ENCODE peak calls at places on chromosomes 5 and 9, in eight cellular contexts. One of them, this sample, is unnamed.
A peak's percentile ranks its signal among the peaks of the same experiment; 100 is the strongest.

GRCh38 chr9:77019810-77020437 is 469 bp downstream of the FOXB2 start:
- DNase-seq in mesendoderm: no peak
- DNase-seq in Karpas-422: no peak
- DNase-seq in AG04450: no peak
- DNase-seq in PC-3: no peak
- DNase-seq in IMR-90: no peak
- DNase-seq in aorta: no peak
- DNase-seq in transverse colon: no peak
- DNase-seq in this sample: no peak

GRCh38 chr5:139414601-139415121 is 10.8 kb upstream of the SPATA24 start:
- DNase-seq in mesendoderm: no peak
- DNase-seq in Karpas-422: no peak
- DNase-seq in AG04450: no peak
- DNase-seq in PC-3: no peak
- DNase-seq in IMR-90: no peak
- DNase-seq in aorta: no peak
- DNase-seq in transverse colon: no peak
- DNase-seq in this sample: no peak

GRCh38 chr5:181098642-181099452 is 32.1 kb downstream of the OR2V1 start:
- DNase-seq in mesendoderm: peak; percentile 37
- DNase-seq in Karpas-422: no peak
- DNase-seq in AG04450: no peak
- DNase-seq in PC-3: no peak
- DNase-seq in IMR-90: no peak
- DNase-seq in aorta: no peak
- DNase-seq in transverse colon: no peak
- DNase-seq in this sample: no peak

GRCh38 chr5:153523196-153523595 is 32.7 kb downstream of the GRIA1 start:
- DNase-seq in mesendoderm: no peak
- DNase-seq in Karpas-422: no peak
- DNase-seq in AG04450: no peak
- DNase-seq in PC-3: peak; percentile 7
- DNase-seq in IMR-90: peak; percentile 51
- DNase-seq in aorta: no peak
- DNase-seq in transverse colon: no peak
- DNase-seq in this sample: peak; percentile 35

GRCh38 chr5:5181650-5182324 is 41.7 kb downstream of the ADAMTS16 start:
- DNase-seq in mesendoderm: peak; percentile 35
- DNase-seq in Karpas-422: no peak
- DNase-seq in AG04450: no peak
- DNase-seq in PC-3: no peak
- DNase-seq in IMR-90: no peak
- DNase-seq in aorta: no peak
- DNase-seq in transverse colon: no peak
- DNase-seq in this sample: no peak

GRCh38 chr9:95971815-95972214 is 96.3 kb downstream of the ERCC6L2 start:
- DNase-seq in mesendoderm: no peak
- DNase-seq in Karpas-422: no peak
- DNase-seq in AG04450: no peak
- DNase-seq in PC-3: no peak
- DNase-seq in IMR-90: no peak
- DNase-seq in aorta: no peak
- DNase-seq in transverse colon: no peak
- DNase-seq in this sample: no peak

GRCh38 chr5:107580902-107581823 is 89.6 kb downstream of the EFNA5 start:
- DNase-seq in mesendoderm: no peak
- DNase-seq in Karpas-422: no peak
- DNase-seq in AG04450: no peak
- DNase-seq in PC-3: no peak
- DNase-seq in IMR-90: no peak
- DNase-seq in aorta: no peak
- DNase-seq in transverse colon: no peak
- DNase-seq in this sample: no peak

GRCh38 chr5:126055348-126055729 is 367.9 kb upstream of the GRAMD2B start:
- DNase-seq in mesendoderm: no peak
- DNase-seq in Karpas-422: no peak
- DNase-seq in AG04450: no peak
- DNase-seq in PC-3: peak; percentile 4
- DNase-seq in IMR-90: no peak
- DNase-seq in aorta: no peak
- DNase-seq in transverse colon: no peak
- DNase-seq in this sample: no peak

GRCh38 chr5:31378838-31379237 is 153.1 kb downstream of the DROSHA start:
- DNase-seq in mesendoderm: no peak
- DNase-seq in Karpas-422: no peak
- DNase-seq in AG04450: no peak
- DNase-seq in PC-3: no peak
- DNase-seq in IMR-90: peak; percentile 71
- DNase-seq in aorta: no peak
- DNase-seq in transverse colon: no peak
- DNase-seq in this sample: peak; percentile 67

GRCh38 chr5:78235289-78235688 is 59.2 kb downstream of the AP3B1 start:
- DNase-seq in mesendoderm: no peak
- DNase-seq in Karpas-422: no peak
- DNase-seq in AG04450: no peak
- DNase-seq in PC-3: no peak
- DNase-seq in IMR-90: peak; percentile 56
- DNase-seq in aorta: no peak
- DNase-seq in transverse colon: no peak
- DNase-seq in this sample: peak; percentile 11

GRCh38 chr9:3435732-3436131 is 90.1 kb downstream of the RFX3 start:
- DNase-seq in mesendoderm: no peak
- DNase-seq in Karpas-422: no peak
- DNase-seq in AG04450: no peak
- DNase-seq in PC-3: no peak
- DNase-seq in IMR-90: no peak
- DNase-seq in aorta: no peak
- DNase-seq in transverse colon: no peak
- DNase-seq in this sample: no peak

GRCh38 chr5:26649000-26649399 is 389.4 kb downstream of the CDH9 start:
- DNase-seq in mesendoderm: no peak
- DNase-seq in Karpas-422: no peak
- DNase-seq in AG04450: no peak
- DNase-seq in PC-3: peak; percentile 21
- DNase-seq in IMR-90: no peak
- DNase-seq in aorta: no peak
- DNase-seq in transverse colon: no peak
- DNase-seq in this sample: no peak

GRCh38 chr5:154221371-154221896 is 30.9 kb downstream of the GALNT10 start:
- DNase-seq in mesendoderm: peak; percentile 49
- DNase-seq in Karpas-422: no peak
- DNase-seq in AG04450: peak; percentile 51
- DNase-seq in PC-3: peak; percentile 84
- DNase-seq in IMR-90: peak; percentile 89
- DNase-seq in aorta: peak; percentile 82
- DNase-seq in transverse colon: peak; percentile 26
- DNase-seq in this sample: peak; percentile 89

GRCh38 chr5:59199868-59200267 is 617.0 kb downstream of the RAB3C start:
- DNase-seq in mesendoderm: no peak
- DNase-seq in Karpas-422: no peak
- DNase-seq in AG04450: no peak
- DNase-seq in PC-3: no peak
- DNase-seq in IMR-90: no peak
- DNase-seq in aorta: no peak
- DNase-seq in transverse colon: no peak
- DNase-seq in this sample: no peak

GRCh38 chr9:125025584-125025983 is 84.7 kb upstream of the GOLGA1 start:
- DNase-seq in mesendoderm: no peak
- DNase-seq in Karpas-422: no peak
- DNase-seq in AG04450: no peak
- DNase-seq in PC-3: no peak
- DNase-seq in IMR-90: peak; percentile 4
- DNase-seq in aorta: no peak
- DNase-seq in transverse colon: no peak
- DNase-seq in this sample: no peak

GRCh38 chr5:132849347-132849746 is 16.9 kb downstream of the GDF9 start:
- DNase-seq in mesendoderm: no peak
- DNase-seq in Karpas-422: no peak
- DNase-seq in AG04450: no peak
- DNase-seq in PC-3: no peak
- DNase-seq in IMR-90: no peak
- DNase-seq in aorta: no peak
- DNase-seq in transverse colon: no peak
- DNase-seq in this sample: no peak

GRCh38 chr5:158514353-158514960 is 585.3 kb downstream of the EBF1 start:
- DNase-seq in mesendoderm: no peak
- DNase-seq in Karpas-422: no peak
- DNase-seq in AG04450: no peak
- DNase-seq in PC-3: peak; percentile 53
- DNase-seq in IMR-90: peak; percentile 13
- DNase-seq in aorta: no peak
- DNase-seq in transverse colon: no peak
- DNase-seq in this sample: peak; percentile 57

GRCh38 chr9:20623021-20623747 is 885 bp upstream of the MLLT3 start:
- DNase-seq in mesendoderm: peak; percentile 14
- DNase-seq in Karpas-422: peak; percentile 53
- DNase-seq in AG04450: no peak
- DNase-seq in PC-3: peak; percentile 23
- DNase-seq in IMR-90: peak; percentile 0
- DNase-seq in aorta: peak; percentile 54
- DNase-seq in transverse colon: peak; percentile 61
- DNase-seq in this sample: peak; percentile 14

GRCh38 chr9:91803143-91803940 is 146.7 kb downstream of the ROR2 start:
- DNase-seq in mesendoderm: no peak
- DNase-seq in Karpas-422: no peak
- DNase-seq in AG04450: no peak
- DNase-seq in PC-3: no peak
- DNase-seq in IMR-90: peak; percentile 81
- DNase-seq in aorta: no peak
- DNase-seq in transverse colon: no peak
- DNase-seq in this sample: peak; percentile 38

GRCh38 chr5:174307656-174308271 is 262.3 kb downstream of the NSG2 start:
- DNase-seq in mesendoderm: no peak
- DNase-seq in Karpas-422: no peak
- DNase-seq in AG04450: no peak
- DNase-seq in PC-3: no peak
- DNase-seq in IMR-90: no peak
- DNase-seq in aorta: no peak
- DNase-seq in transverse colon: no peak
- DNase-seq in this sample: no peak

GRCh38 chr5:52491071-52491828 is 296.5 kb upstream of the ITGA1 start:
- DNase-seq in mesendoderm: no peak
- DNase-seq in Karpas-422: no peak
- DNase-seq in AG04450: no peak
- DNase-seq in PC-3: no peak
- DNase-seq in IMR-90: no peak
- DNase-seq in aorta: no peak
- DNase-seq in transverse colon: no peak
- DNase-seq in this sample: no peak

GRCh38 chr9:135554718-135555117 is 6.8 kb upstream of the PAEP start:
- DNase-seq in mesendoderm: no peak
- DNase-seq in Karpas-422: no peak
- DNase-seq in AG04450: no peak
- DNase-seq in PC-3: no peak
- DNase-seq in IMR-90: no peak
- DNase-seq in aorta: no peak
- DNase-seq in transverse colon: no peak
- DNase-seq in this sample: no peak

GRCh38 chr5:124453221-124454032 is 293.0 kb downstream of the ZNF608 start:
- DNase-seq in mesendoderm: no peak
- DNase-seq in Karpas-422: peak; percentile 79
- DNase-seq in AG04450: peak; percentile 51
- DNase-seq in PC-3: peak; percentile 65
- DNase-seq in IMR-90: peak; percentile 89
- DNase-seq in aorta: no peak
- DNase-seq in transverse colon: no peak
- DNase-seq in this sample: peak; percentile 83

GRCh38 chr5:172721455-172722308 is 49.3 kb downstream of the DUSP1 start:
- DNase-seq in mesendoderm: no peak
- DNase-seq in Karpas-422: no peak
- DNase-seq in AG04450: no peak
- DNase-seq in PC-3: no peak
- DNase-seq in IMR-90: peak; percentile 42
- DNase-seq in aorta: no peak
- DNase-seq in transverse colon: no peak
- DNase-seq in this sample: no peak
- H3K27ac ChIP-seq in mesendoderm: no peak overlapping the region
- H3K27ac ChIP-seq in Karpas-422: no peak overlapping the region
- H3K27ac ChIP-seq in AG04450: no peak overlapping the region
- H3K27ac ChIP-seq in PC-3: no peak overlapping the region
- H3K27ac ChIP-seq in IMR-90: no peak overlapping the region
- H3K27ac ChIP-seq in aorta: peak overlapping the region; percentile 89
- H3K27ac ChIP-seq in transverse colon: no peak overlapping the region
- H3K27ac ChIP-seq in this sample: no peak overlapping the region

GRCh38 chr5:14183187-14183939 is 40.2 kb downstream of the TRIO start:
- DNase-seq in mesendoderm: no peak
- DNase-seq in Karpas-422: no peak
- DNase-seq in AG04450: no peak
- DNase-seq in PC-3: no peak
- DNase-seq in IMR-90: no peak
- DNase-seq in aorta: no peak
- DNase-seq in transverse colon: no peak
- DNase-seq in this sample: no peak
- H3K27ac ChIP-seq in mesendoderm: no peak overlapping the region
- H3K27ac ChIP-seq in Karpas-422: no peak overlapping the region
- H3K27ac ChIP-seq in AG04450: peak overlapping the region; percentile 85
- H3K27ac ChIP-seq in PC-3: peak overlapping the region; percentile 94
- H3K27ac ChIP-seq in IMR-90: peak overlapping the region; percentile 98
- H3K27ac ChIP-seq in aorta: peak overlapping the region; percentile 93
- H3K27ac ChIP-seq in transverse colon: peak overlapping the region; percentile 82
- H3K27ac ChIP-seq in this sample: peak overlapping the region; percentile 97

GRCh38 chr9:93978498-93978897 is 23.3 kb upstream of the BARX1 start:
- DNase-seq in mesendoderm: no peak
- DNase-seq in Karpas-422: no peak
- DNase-seq in AG04450: no peak
- DNase-seq in PC-3: peak; percentile 11
- DNase-seq in IMR-90: no peak
- DNase-seq in aorta: no peak
- DNase-seq in transverse colon: no peak
- DNase-seq in this sample: no peak

GRCh38 chr9:93976973-93977372 is 21.8 kb upstream of the BARX1 start:
- DNase-seq in mesendoderm: peak; percentile 72
- DNase-seq in Karpas-422: no peak
- DNase-seq in AG04450: no peak
- DNase-seq in PC-3: peak; percentile 41
- DNase-seq in IMR-90: no peak
- DNase-seq in aorta: no peak
- DNase-seq in transverse colon: no peak
- DNase-seq in this sample: no peak

GRCh38 chr9:93969328-93969661 is 14.1 kb upstream of the BARX1 start:
- DNase-seq in mesendoderm: no peak
- DNase-seq in Karpas-422: no peak
- DNase-seq in AG04450: no peak
- DNase-seq in PC-3: no peak
- DNase-seq in IMR-90: no peak
- DNase-seq in aorta: no peak
- DNase-seq in transverse colon: no peak
- DNase-seq in this sample: no peak

GRCh38 chr9:93976081-93976480 is 20.9 kb upstream of the BARX1 start:
- DNase-seq in mesendoderm: no peak
- DNase-seq in Karpas-422: no peak
- DNase-seq in AG04450: no peak
- DNase-seq in PC-3: no peak
- DNase-seq in IMR-90: no peak
- DNase-seq in aorta: no peak
- DNase-seq in transverse colon: no peak
- DNase-seq in this sample: no peak

GRCh38 chr9:93974151-93974550 is 19.0 kb upstream of the BARX1 start:
- DNase-seq in mesendoderm: no peak
- DNase-seq in Karpas-422: no peak
- DNase-seq in AG04450: no peak
- DNase-seq in PC-3: no peak
- DNase-seq in IMR-90: no peak
- DNase-seq in aorta: no peak
- DNase-seq in transverse colon: no peak
- DNase-seq in this sample: no peak
- H3K27ac ChIP-seq in mesendoderm: no peak overlapping the region
- H3K27ac ChIP-seq in Karpas-422: no peak overlapping the region
- H3K27ac ChIP-seq in AG04450: no peak overlapping the region
- H3K27ac ChIP-seq in PC-3: no peak overlapping the region
- H3K27ac ChIP-seq in IMR-90: no peak overlapping the region
- H3K27ac ChIP-seq in aorta: no peak overlapping the region
- H3K27ac ChIP-seq in transverse colon: no peak overlapping the region
- H3K27ac ChIP-seq in this sample: no peak overlapping the region

GRCh38 chr9:116549061-116549664 is 137.9 kb upstream of the TRIM32 start:
- DNase-seq in mesendoderm: peak; percentile 11
- DNase-seq in Karpas-422: no peak
- DNase-seq in AG04450: peak; percentile 87
- DNase-seq in PC-3: peak; percentile 80
- DNase-seq in IMR-90: peak; percentile 97
- DNase-seq in aorta: peak; percentile 90
- DNase-seq in transverse colon: peak; percentile 61
- DNase-seq in this sample: peak; percentile 92
- H3K27ac ChIP-seq in mesendoderm: no peak overlapping the region
- H3K27ac ChIP-seq in Karpas-422: no peak overlapping the region
- H3K27ac ChIP-seq in AG04450: peak overlapping the region; percentile 73
- H3K27ac ChIP-seq in PC-3: no peak overlapping the region
- H3K27ac ChIP-seq in IMR-90: peak overlapping the region; percentile 35
- H3K27ac ChIP-seq in aorta: no peak overlapping the region
- H3K27ac ChIP-seq in transverse colon: no peak overlapping the region
- H3K27ac ChIP-seq in this sample: peak overlapping the region; percentile 39

This sample was measured in brain microvascular endothelial cell.